ENCODE peak calls at places on chromosomes 6 and 20, in five cellular contexts. S, O, M, D and V are unnamed samples.

GRCh38 chr6:33008944-33009861 is at the start of gene HLA-DOA:
- DNase-seq in S (peak; percentile 24), O (peak; percentile 12), M (no peak), D (no peak), V (no peak)

GRCh38 chr6:21244897-21245470 is 348.6 kb upstream of the SOX4 start:
- DNase-seq in S (no peak), O (no peak), M (no peak), D (no peak), V (no peak)

GRCh38 chr20:23156170-23156841 is 70.2 kb upstream of the CD93 start:
- DNase-seq in S (peak; percentile 85), O (peak; percentile 85), M (no peak), D (peak; percentile 71), V (no peak)

GRCh38 chr6:81838031-81838430 is 85.5 kb upstream of the TENT5A start:
- DNase-seq in S (no peak), O (no peak), M (no peak), D (no peak), V (no peak)

GRCh38 chr6:160420969-160421556 is 72.9 kb downstream of the SLC22A3 start:
- DNase-seq in S (no peak), O (peak; percentile 32), M (no peak), D (no peak), V (no peak)

GRCh38 chr6:136551103-136551502 is 881 bp upstream of the MAP7 start:
- DNase-seq in S (no peak), O (no peak), M (no peak), D (peak; percentile 10), V (no peak)

GRCh38 chr20:62122659-62123449 is 579 bp downstream of the LSM14B start:
- DNase-seq in S (no peak), O (peak; percentile 49), M (peak; percentile 39), D (peak; percentile 28), V (no peak)

GRCh38 chr20:9099372-9099771 is 30.5 kb downstream of the PLCB4 start:
- DNase-seq in S (no peak), O (no peak), M (no peak), D (no peak), V (no peak)

GRCh38 chr20:57089701-57090144 is 176.7 kb downstream of the BMP7 start:
- DNase-seq in S (peak; percentile 33), O (peak; percentile 21), M (peak; percentile 43), D (peak; percentile 45), V (peak; percentile 59)

GRCh38 chr6:87653074-87653962 is 48.7 kb downstream of the AKIRIN2 start:
- DNase-seq in S (no peak), O (no peak), M (no peak), D (no peak), V (no peak)

GRCh38 chr20:3227511-3227910 is 11.5 kb downstream of the SLC4A11 start:
- DNase-seq in S (no peak), O (no peak), M (no peak), D (no peak), V (no peak)

GRCh38 chr20:46240065-46240464 is 68.2 kb downstream of the CDH22 start:
- DNase-seq in S (no peak), O (no peak), M (no peak), D (no peak), V (no peak)

GRCh38 chr20:1322511-1323245 is 6.3 kb downstream of the SDCBP2 start:
- DNase-seq in S (peak; percentile 91), O (peak; percentile 99), M (peak; percentile 71), D (no peak), V (no peak)

GRCh38 chr20:4569092-4569491 is 152.6 kb upstream of the PRND start:
- DNase-seq in S (no peak), O (no peak), M (no peak), D (no peak), V (no peak)

GRCh38 chr20:35700625-35701148 is 1.5 kb downstream of the ROMO1 start:
- DNase-seq in S (no peak), O (no peak), M (no peak), D (no peak), V (no peak)

GRCh38 chr6:125363010-125363359 is 61.2 kb upstream of the HDDC2 start:
- DNase-seq in S (no peak), O (peak; percentile 42), M (no peak), D (peak; percentile 4), V (no peak)

GRCh38 chr6:142927904-142928303 is 17.1 kb downstream of the HIVEP2 start:
- DNase-seq in S (no peak), O (no peak), M (no peak), D (no peak), V (no peak)

GRCh38 chr6:38182426-38182825 is 362.9 kb downstream of the ZFAND3 start:
- DNase-seq in S (no peak), O (no peak), M (no peak), D (no peak), V (no peak)

GRCh38 chr6:151534576-151534975 is 40.8 kb downstream of the CCDC170 start:
- DNase-seq in S (peak; percentile 44), O (peak; percentile 71), M (no peak), D (no peak), V (no peak)

GRCh38 chr6:142763205-142763604 is 181.8 kb downstream of the HIVEP2 start:
- DNase-seq in S (peak; percentile 81), O (peak; percentile 70), M (no peak), D (no peak), V (no peak)

GRCh38 chr6:2916354-2916925 is 13.3 kb upstream of the SERPINB9 start:
- DNase-seq in S (no peak), O (no peak), M (no peak), D (no peak), V (no peak)

GRCh38 chr6:14732845-14733757 is 512.8 kb upstream of the JARID2 start:
- DNase-seq in S (peak; percentile 91), O (peak; percentile 92), M (no peak), D (peak; percentile 11), V (no peak)

GRCh38 chr20:20327756-20328155 is 40.1 kb upstream of the INSM1 start:
- DNase-seq in S (peak; percentile 82), O (peak; percentile 16), M (no peak), D (peak; percentile 93), V (no peak)

GRCh38 chr6:144349690-144350132 is 64.6 kb downstream of the UTRN start:
- DNase-seq in S (peak; percentile 88), O (peak; percentile 64), M (peak; percentile 38), D (peak; percentile 69), V (no peak)

GRCh38 chr6:88013015-88013414 is 34.6 kb upstream of the SPACA1 start:
- DNase-seq in S (no peak), O (no peak), M (no peak), D (peak; percentile 8), V (no peak)

GRCh38 chr6:169161572-169162167 is 92.0 kb downstream of the THBS2 start:
- DNase-seq in S (no peak), O (no peak), M (no peak), D (no peak), V (no peak)

GRCh38 chr20:57584768-57585461 is 24.0 kb downstream of the PCK1 start:
- DNase-seq in S (no peak), O (no peak), M (no peak), D (no peak), V (no peak)

GRCh38 chr6:39594304-39594703 is 130.9 kb downstream of the KIF6 start:
- DNase-seq in S (no peak), O (no peak), M (no peak), D (no peak), V (no peak)

GRCh38 chr20:37798312-37798711 is 104.5 kb downstream of the CTNNBL1 start:
- DNase-seq in S (no peak), O (no peak), M (no peak), D (no peak), V (no peak)

GRCh38 chr6:144744720-144745119 is 459.6 kb downstream of the UTRN start:
- DNase-seq in S (no peak), O (no peak), M (no peak), D (no peak), V (no peak)

GRCh38 chr6:6007311-6008113 is 787 bp upstream of the NRN1 start:
- DNase-seq in S (no peak), O (peak; percentile 36), M (peak; percentile 41), D (no peak), V (no peak)

GRCh38 chr6:40579101-40579500 is 8.1 kb downstream of the LRFN2 start:
- DNase-seq in S (no peak), O (no peak), M (no peak), D (no peak), V (no peak)